ENCODE peak calls at places on chromosomes 3 and 15, in seven cellular contexts. V is Right ventricle myocardium superior, M is GM13976, O is SW480, B is NCI-H1436, L is upper lobe of left lung, U is NCI-H510A treated with DMSO at 0.1 percent for 48 hours. S is an unnamed sample.

GRCh38 chr3:52405066-52405465 is 39.8 kb downstream of the SEMA3G start:
- DNase-seq in V (peak; percentile 22), M (no peak), O (no peak), B (no peak), L (no peak), U (no peak), S (peak; percentile 26)

GRCh38 chr15:90875549-90875981 is 7.2 kb downstream of the FURIN start:
- DNase-seq in V (no peak), M (no peak), O (no peak), B (no peak), L (no peak), U (no peak), S (no peak)

GRCh38 chr15:20280933-20281463 is 260.6 kb downstream of the GOLGA6L6 start:
- DNase-seq in V (peak; percentile 55), M (peak; percentile 46), O (no peak), B (no peak), L (peak; percentile 23), U (no peak), S (no peak)

GRCh38 chr15:101407439-101407838 is 82.1 kb downstream of the PCSK6 start:
- DNase-seq in V (no peak), M (peak; percentile 82), O (no peak), B (no peak), L (no peak), U (no peak), S (no peak)

GRCh38 chr15:95016511-95017219 is 785.3 kb downstream of the MCTP2 start:
- DNase-seq in V (no peak), M (no peak), O (no peak), B (no peak), L (no peak), U (no peak), S (no peak)

GRCh38 chr3:63872135-63872924 is 8.7 kb downstream of the ATXN7 start:
- DNase-seq in V (no peak), M (no peak), O (peak; percentile 43), B (no peak), L (no peak), U (peak; percentile 14), S (no peak)

GRCh38 chr15:97036301-97036700 is 705.8 kb downstream of the NR2F2 start:
- DNase-seq in V (no peak), M (no peak), O (no peak), B (no peak), L (no peak), U (no peak), S (no peak)

GRCh38 chr3:150237490-150237889 is 170.6 kb upstream of the TSC22D2 start:
- DNase-seq in V (no peak), M (no peak), O (no peak), B (no peak), L (no peak), U (no peak), S (no peak)

GRCh38 chr3:78050276-78051080 is 1010.6 kb downstream of the ROBO2 start:
- DNase-seq in V (no peak), M (no peak), O (no peak), B (no peak), L (no peak), U (no peak), S (no peak)

GRCh38 chr3:29275309-29275708 is 5.6 kb upstream of the RBMS3 start:
- DNase-seq in V (peak; percentile 55), M (no peak), O (no peak), B (no peak), L (no peak), U (no peak), S (no peak)

GRCh38 chr3:43770426-43771103 is 79.8 kb downstream of the ABHD5 start:
- DNase-seq in V (peak; percentile 73), M (no peak), O (peak; percentile 93), B (no peak), L (peak; percentile 81), U (no peak), S (no peak)

GRCh38 chr15:61079529-61079928 is 149.6 kb downstream of the RORA start:
- DNase-seq in V (no peak), M (no peak), O (no peak), B (no peak), L (no peak), U (no peak), S (no peak)

GRCh38 chr3:195757371-195757770 is 36.6 kb downstream of the MUC20 start:
- DNase-seq in V (no peak), M (no peak), O (no peak), B (no peak), L (no peak), U (no peak), S (no peak)

GRCh38 chr3:98733055-98733777 is 29.9 kb upstream of the ST3GAL6 start:
- DNase-seq in V (peak; percentile 51), M (peak; percentile 50), O (no peak), B (no peak), L (peak; percentile 47), U (no peak), S (peak; percentile 52)

GRCh38 chr3:155412856-155413255 is 119.4 kb upstream of the STRIT1 start:
- DNase-seq in V (no peak), M (no peak), O (no peak), B (no peak), L (no peak), U (no peak), S (no peak)

S was measured in activated naive CD8-positive, alpha-beta T cell treated with anti-CD3 and anti-CD28 coated beads, Interleukin-2, amount 10 ng/mL, durations not matched to agents 7 days and 5 days.